ENCODE peak calls at places on chromosomes 5 and 9, in six cellular contexts. M, P, T, J, O and A are unnamed samples.

GRCh38 chr5:120055858-120056257 is 408.2 kb upstream of the PRR16 start:
- DNase-seq in M (no peak), P (peak; percentile 17), T (no peak), J (no peak), O (no peak), A (peak; percentile 34)

GRCh38 chr5:64330728-64331231 is 165.1 kb downstream of the RNF180 start:
- DNase-seq in M (no peak), P (no peak), T (no peak), J (no peak), O (no peak), A (no peak)

GRCh38 chr5:124580925-124581821 is 165.3 kb downstream of the ZNF608 start:
- DNase-seq in M (peak; percentile 98), P (peak; percentile 68), T (no peak), J (no peak), O (no peak), A (no peak)

GRCh38 chr5:142680605-142681259 is 5.2 kb downstream of the FGF1 start:
- DNase-seq in M (peak; percentile 65), P (no peak), T (no peak), J (peak; percentile 78), O (no peak), A (no peak)

GRCh38 chr5:14617441-14617840 is 35.8 kb downstream of the OTULINL start:
- DNase-seq in M (no peak), P (no peak), T (no peak), J (no peak), O (no peak), A (no peak)

GRCh38 chr5:134026521-134027202 is 21.9 kb upstream of the VDAC1 start:
- DNase-seq in M (peak; percentile 75), P (peak; percentile 44), T (peak; percentile 73), J (peak; percentile 94), O (no peak), A (peak; percentile 75)

GRCh38 chr5:105508519-105508918 is 1945.9 kb upstream of the NUDT12 start:
- DNase-seq in M (no peak), P (no peak), T (no peak), J (no peak), O (no peak), A (no peak)

GRCh38 chr5:181052526-181052927 is 12.5 kb downstream of the BTNL9 start:
- DNase-seq in M (no peak), P (no peak), T (no peak), J (no peak), O (no peak), A (peak; percentile 28)

GRCh38 chr9:36997414-36997813 is 36.7 kb downstream of the PAX5 start:
- DNase-seq in M (no peak), P (no peak), T (no peak), J (no peak), O (no peak), A (no peak)

GRCh38 chr9:114822708-114823107 is 16.9 kb upstream of the TNFSF15 start:
- DNase-seq in M (no peak), P (no peak), T (no peak), J (no peak), O (no peak), A (no peak)

GRCh38 chr9:110148384-110148783 is 59.6 kb downstream of the C9orf152 start:
- DNase-seq in M (no peak), P (no peak), T (no peak), J (no peak), O (no peak), A (no peak)

GRCh38 chr5:169430676-169431075 is 129.7 kb upstream of the SLIT3 start:
- DNase-seq in M (no peak), P (no peak), T (no peak), J (no peak), O (no peak), A (no peak)

GRCh38 chr9:114779352-114779845 is 26.4 kb downstream of the TNFSF15 start:
- DNase-seq in M (no peak), P (peak; percentile 100), T (no peak), J (peak; percentile 56), O (no peak), A (no peak)

GRCh38 chr5:142697846-142698245 is 12.0 kb upstream of the FGF1 start:
- DNase-seq in M (no peak), P (no peak), T (no peak), J (no peak), O (no peak), A (no peak)

GRCh38 chr9:87357600-87357999 is 140.1 kb upstream of the DAPK1 start:
- DNase-seq in M (no peak), P (no peak), T (no peak), J (no peak), O (no peak), A (no peak)

GRCh38 chr5:158120760-158121159 is 261.8 kb upstream of the CLINT1 start:
- DNase-seq in M (no peak), P (no peak), T (no peak), J (no peak), O (no peak), A (no peak)

DNA sequence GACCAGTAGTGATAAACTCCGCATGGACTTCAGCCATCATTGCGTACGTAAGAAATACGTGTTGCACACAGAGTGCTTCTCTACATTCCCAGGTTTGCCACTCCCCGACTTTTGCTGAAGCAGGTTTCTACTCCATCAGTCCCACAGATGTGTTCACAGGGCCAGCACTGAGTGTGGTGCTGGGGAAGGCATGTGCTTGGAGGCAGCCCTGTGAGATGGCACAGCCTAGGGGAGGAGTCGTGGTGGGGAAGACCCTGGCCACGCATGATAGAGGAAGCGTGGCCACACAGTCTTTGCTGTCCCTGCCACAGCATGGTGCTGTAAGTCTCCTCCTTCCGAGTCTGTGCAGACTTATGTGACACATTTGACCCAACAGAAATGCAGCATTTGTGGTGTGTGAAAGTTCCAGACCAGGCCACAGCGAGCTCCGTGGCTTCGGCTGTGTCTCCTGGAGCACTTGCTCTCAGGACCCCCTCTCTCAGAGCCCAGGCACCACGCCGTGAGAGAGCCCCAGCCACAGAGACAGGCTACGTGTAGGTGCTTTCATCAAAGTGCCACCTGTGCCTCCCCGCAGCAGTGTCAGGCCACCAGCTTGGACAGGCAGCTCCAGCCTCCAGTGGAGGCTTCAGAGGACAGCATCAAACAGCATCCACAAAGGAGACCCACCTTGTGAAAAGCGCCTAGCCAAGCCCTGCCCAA is 197.8 kb downstream of the AUH start:
- DNase-seq in M (no peak), P (no peak), T (no peak), J (no peak), O (no peak), A (peak; percentile 59)
- TF ChIP-seq POLR2A in M (no peak), P (no peak), T (no peak), J (no peak), O (no peak), A (no peak)

DNA sequence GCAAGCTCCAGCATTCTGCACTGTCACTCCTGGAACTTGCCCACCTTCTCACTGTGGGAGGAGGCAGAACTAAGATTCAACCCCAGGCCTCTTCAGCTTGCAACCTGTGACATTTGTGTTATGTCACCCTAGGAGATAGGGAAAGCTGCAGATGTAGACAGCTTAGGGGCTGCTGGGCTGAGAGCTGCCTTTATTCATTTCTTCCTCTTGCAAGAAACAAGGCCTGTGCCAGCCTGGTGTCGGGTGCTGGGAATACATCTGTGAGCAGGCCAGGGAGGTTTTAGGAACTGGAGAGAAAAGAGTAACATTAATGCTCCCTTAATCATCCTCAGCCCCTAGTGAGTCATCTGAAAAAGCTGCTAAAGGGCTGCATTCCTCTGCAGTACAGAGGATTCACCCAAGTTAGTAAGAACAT is 101.8 kb downstream of the FGF18 start:
- DNase-seq in M (no peak), P (peak; percentile 32), T (no peak), J (peak; percentile 89), O (no peak), A (no peak)
- TF ChIP-seq MYC in M (no peak), P (no peak), T (no peak), J (no peak), O (no peak), A (no peak)

GRCh38 chr9:136075881-136076678 is 19.0 kb downstream of the NACC2 start:
- DNase-seq in M (no peak), P (no peak), T (no peak), J (no peak), O (no peak), A (peak; percentile 60)
- TF ChIP-seq MAX in M (no peak), P (no peak), T (no peak), J (no peak), O (no peak), A (no peak)

GRCh38 chr5:1368236-1368635 is 23.3 kb upstream of the CLPTM1L start:
- DNase-seq in M (no peak), P (no peak), T (no peak), J (no peak), O (no peak), A (no peak)
- TF ChIP-seq POLR2A in M (no peak), P (no peak), T (no peak), J (no peak), O (no peak), A (no peak)

GRCh38 chr9:70411930-70412677 is 2.4 kb downstream of the KLF9 start:
- DNase-seq in M (peak; percentile 81), P (peak; percentile 69), T (peak; percentile 81), J (no peak), O (peak; percentile 51), A (peak; percentile 82)

GRCh38 chr9:70409800-70410199 is 4.7 kb downstream of the KLF9 start:
- DNase-seq in M (no peak), P (no peak), T (no peak), J (no peak), O (no peak), A (no peak)

GRCh38 chr9:70409280-70409679 is 5.2 kb downstream of the KLF9 start:
- DNase-seq in M (no peak), P (no peak), T (no peak), J (no peak), O (no peak), A (no peak)

GRCh38 chr9:70411141-70411929 is 3.1 kb downstream of the KLF9 start:
- DNase-seq in M (peak; percentile 9), P (peak; percentile 77), T (peak; percentile 45), J (no peak), O (no peak), A (peak; percentile 19)

DNA sequence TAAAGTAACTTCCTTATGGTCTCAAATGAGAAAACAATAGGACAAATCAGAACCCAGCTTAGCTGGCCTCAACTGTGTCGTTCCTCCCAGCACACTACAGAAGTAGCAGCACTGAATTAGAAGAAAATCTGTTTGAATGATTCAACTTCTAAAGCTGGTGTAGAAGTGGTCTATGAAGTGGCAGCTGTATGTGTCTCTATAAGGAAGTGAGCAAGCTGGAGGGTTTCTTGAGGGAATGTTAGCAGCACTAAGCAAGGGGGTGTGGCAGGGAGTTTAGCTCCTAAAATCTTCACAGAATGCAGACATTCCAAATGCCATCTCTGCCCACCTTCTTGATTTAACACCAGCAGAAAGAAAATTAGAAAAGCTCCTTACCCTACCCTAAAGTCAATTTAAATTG is 4.1 kb downstream of the KLF9 start:
- DNase-seq in M (no peak), P (peak; percentile 53), T (no peak), J (no peak), O (no peak), A (peak; percentile 27)
- TF ChIP-seq MYC in M (no peak), P (no peak), T (no peak), J (no peak), O (no peak), A (no peak)

GRCh38 chr5:126054593-126055347 is 368.4 kb upstream of the GRAMD2B start:
- DNase-seq in M (no peak), P (no peak), T (no peak), J (no peak), O (no peak), A (no peak)

GRCh38 chr5:126052120-126052519 is 371.1 kb upstream of the GRAMD2B start:
- DNase-seq in M (no peak), P (no peak), T (no peak), J (no peak), O (no peak), A (peak; percentile 8)

GRCh38 chr5:126052791-126053190 is 370.4 kb upstream of the GRAMD2B start:
- DNase-seq in M (no peak), P (no peak), T (no peak), J (no peak), O (no peak), A (no peak)

GRCh38 chr5:126055348-126055729 is 367.9 kb upstream of the GRAMD2B start:
- DNase-seq in M (no peak), P (no peak), T (no peak), J (no peak), O (no peak), A (no peak)

GRCh38 chr5:126053630-126054029 is 369.6 kb upstream of the GRAMD2B start:
- DNase-seq in M (no peak), P (no peak), T (no peak), J (no peak), O (no peak), A (no peak)
- TF ChIP-seq MAX in M (no peak), P (no peak), T (no peak), J (no peak), O (no peak), A (no peak)